ENCODE peak calls at places on chromosome 19, in four cellular contexts. One of them, this sample, is unnamed.

GRCh38 chr19:980133-980998 is 3.8 kb upstream of the WDR18 start:
- DNase-seq in head of caudate nucleus: no peak
- DNase-seq in hypothalamus: no peak
- DNase-seq in MCF 10A: no peak
- DNase-seq in this sample: no peak

GRCh38 chr19:10290439-10290875 is 705 bp downstream of the ICAM5 start:
- DNase-seq in MCF 10A: peak
- DNase-seq in head of caudate nucleus: no peak
- DNase-seq in hypothalamus: no peak
- DNase-seq in this sample: no peak

GRCh38 chr19:39430675-39431593 is 4.8 kb downstream of the RPS16 start:
- DNase-seq in hypothalamus: no peak
- DNase-seq in head of caudate nucleus: no peak
- DNase-seq in MCF 10A: peak
- DNase-seq in this sample: peak

GRCh38 chr19:1026189-1027019 is at the start of gene CNN2:
- DNase-seq in MCF 10A: peak
- DNase-seq in hypothalamus: no peak
- DNase-seq in head of caudate nucleus: no peak
- DNase-seq in this sample: no peak

GRCh38 chr19:11078893-11079292 is 10.4 kb upstream of the LDLR start:
- DNase-seq in head of caudate nucleus: no peak
- DNase-seq in MCF 10A: no peak
- DNase-seq in hypothalamus: no peak
- DNase-seq in this sample: no peak

GRCh38 chr19:48997972-48998371 is 4.3 kb downstream of the RUVBL2 start:
- DNase-seq in head of caudate nucleus: no peak
- DNase-seq in hypothalamus: no peak
- DNase-seq in MCF 10A: peak
- DNase-seq in this sample: no peak

GRCh38 chr19:55467236-55468053 is 2.9 kb upstream of the C19orf85 start:
- DNase-seq in MCF 10A: peak
- DNase-seq in head of caudate nucleus: peak
- DNase-seq in hypothalamus: no peak
- DNase-seq in this sample: no peak

GRCh38 chr19:17234911-17235617 is 9.0 kb downstream of the OCEL1 start:
- DNase-seq in hypothalamus: no peak
- DNase-seq in head of caudate nucleus: peak
- DNase-seq in MCF 10A: peak
- DNase-seq in this sample: no peak